ENCODE peak calls at places on chromosomes 3 and 15, in four cellular contexts. One of them, this sample, is unnamed.
A peak's percentile ranks its signal among the peaks of the same experiment; 100 is the strongest.

GRCh38 chr15:58453931-58454793 is 22.4 kb downstream of the LIPC start:
- DNase-seq in lower leg skin: no peak
- DNase-seq in GM10248: peak; percentile 68
- DNase-seq in NCI-H1436: no peak
- DNase-seq in this sample: peak; percentile 44

GRCh38 chr3:134487406-134487805 is 1.5 kb downstream of the CEP63 start:
- DNase-seq in lower leg skin: no peak
- DNase-seq in GM10248: peak; percentile 52
- DNase-seq in NCI-H1436: no peak
- DNase-seq in this sample: peak; percentile 58

GRCh38 chr15:43998607-43999006 is 171.8 kb downstream of the WDR76 start:
- DNase-seq in lower leg skin: no peak
- DNase-seq in GM10248: no peak
- DNase-seq in NCI-H1436: no peak
- DNase-seq in this sample: no peak

GRCh38 chr15:44633603-44634002 is 29.9 kb downstream of the SPG11 start:
- DNase-seq in lower leg skin: no peak
- DNase-seq in GM10248: no peak
- DNase-seq in NCI-H1436: no peak
- DNase-seq in this sample: no peak

GRCh38 chr3:15979490-15979889 is 181.7 kb upstream of the ANKRD28 start:
- DNase-seq in lower leg skin: peak; percentile 29
- DNase-seq in GM10248: no peak
- DNase-seq in NCI-H1436: no peak
- DNase-seq in this sample: no peak

GRCh38 chr3:133934073-133934970 is 38.6 kb upstream of the RAB6B start:
- DNase-seq in lower leg skin: no peak
- DNase-seq in GM10248: no peak
- DNase-seq in NCI-H1436: no peak
- DNase-seq in this sample: no peak

GRCh38 chr15:48400086-48400485 is 68.9 kb downstream of the DUT start:
- DNase-seq in lower leg skin: no peak
- DNase-seq in GM10248: no peak
- DNase-seq in NCI-H1436: no peak
- DNase-seq in this sample: no peak

GRCh38 chr3:186509423-186509822 is 34.8 kb downstream of the CRYGS start:
- DNase-seq in lower leg skin: no peak
- DNase-seq in GM10248: peak; percentile 31
- DNase-seq in NCI-H1436: peak; percentile 48
- DNase-seq in this sample: no peak

This sample was measured in GM20000.